ENCODE peak calls at places on chromosomes 2 and 18, in seven cellular contexts. S is heart left ventricle, D is OCI-LY7, H is body of pancreas, Y is skeletal muscle cell, N is T-helper 9 cell, U is left cardiac atrium. C is an unnamed sample.

GRCh38 chr2:147713349-147713748 is 131.5 kb upstream of the ACVR2A start:
- DNase-seq in N (no peak), Y (no peak), U (no peak), D (no peak), H (no peak), S (no peak), C (no peak)

GRCh38 chr2:224086226-224086911 is 47.3 kb upstream of the SERPINE2 start:
- DNase-seq in N (no peak), U (peak), S (no peak), D (no peak), Y (peak), H (peak), C (no peak)

GRCh38 chr2:112483821-112484220 is 1.9 kb downstream of the TTL start:
- DNase-seq in N (no peak), Y (no peak), S (no peak), U (no peak), D (no peak), H (no peak), C (no peak)

GRCh38 chr2:102141915-102142828 is at the start of gene IL1R1:
- DNase-seq in D (no peak), H (peak), Y (peak), N (no peak), U (peak), S (peak), C (no peak)

GRCh38 chr18:4524096-4524495 is 69.0 kb upstream of the DLGAP1 start:
- DNase-seq in N (no peak), H (no peak), U (no peak), Y (no peak), D (no peak), S (no peak), C (no peak)

GRCh38 chr2:210922419-210922818 is 366.0 kb downstream of the CPS1 start:
- DNase-seq in H (no peak), S (no peak), U (no peak), Y (no peak), D (no peak), N (no peak), C (no peak)

GRCh38 chr2:188523901-188524300 is 232.2 kb downstream of the GULP1 start:
- DNase-seq in U (no peak), H (no peak), Y (no peak), N (no peak), D (no peak), S (no peak), C (no peak)

GRCh38 chr2:128234613-128235012 is 84.1 kb downstream of the HS6ST1 start:
- DNase-seq in S (no peak), Y (no peak), N (no peak), U (no peak), D (no peak), H (no peak), C (no peak)

GRCh38 chr2:110101280-110101844 is 14.3 kb downstream of the MALL start:
- DNase-seq in D (no peak), N (no peak), U (peak), H (peak), Y (peak), S (peak), C (peak)

GRCh38 chr2:128260239-128261138 is 58.2 kb downstream of the HS6ST1 start:
- DNase-seq in U (peak), N (no peak), H (peak), Y (peak), D (no peak), S (no peak), C (peak)

GRCh38 chr2:192025607-192026006 is 169.1 kb downstream of the TMEFF2 start:
- DNase-seq in N (no peak), Y (no peak), H (no peak), U (no peak), S (no peak), D (no peak), C (no peak)

GRCh38 chr2:19336781-19337180 is 21.6 kb downstream of the OSR1 start:
- DNase-seq in S (no peak), Y (no peak), U (peak), D (no peak), H (no peak), N (no peak), C (no peak)

GRCh38 chr2:179454443-179455218 is 190.0 kb upstream of the SESTD1 start:
- DNase-seq in N (no peak), D (no peak), H (no peak), Y (peak), U (no peak), S (no peak), C (peak)

GRCh38 chr18:7000484-7001096 is 117.0 kb downstream of the LAMA1 start:
- DNase-seq in U (no peak), H (peak), Y (no peak), N (no peak), D (peak), S (no peak), C (no peak)

GRCh38 chr2:70192516-70192915 is 1.7 kb upstream of the C2orf42 start:
- DNase-seq in U (no peak), Y (no peak), D (no peak), S (no peak), N (no peak), H (no peak), C (no peak)

GRCh38 chr2:236887519-236887918 is 198.2 kb upstream of the COPS8 start:
- DNase-seq in Y (no peak), N (no peak), S (no peak), U (peak), D (no peak), H (no peak), C (no peak)

GRCh38 chr2:37472959-37473358 is 128.5 kb downstream of the QPCT start:
- DNase-seq in U (peak), S (no peak), H (no peak), D (no peak), Y (no peak), N (no peak), C (peak)

GRCh38 chr2:216615298-216616082 is 17.7 kb upstream of the IGFBP2 start:
- DNase-seq in N (no peak), U (no peak), Y (no peak), H (no peak), D (no peak), S (no peak), C (no peak)

GRCh38 chr2:96095116-96095636 is 21.2 kb downstream of the ADRA2B start:
- DNase-seq in D (no peak), H (no peak), Y (no peak), U (no peak), N (no peak), S (no peak), C (no peak)

GRCh38 chr2:184039493-184039892 is 558.8 kb upstream of the ZNF804A start:
- DNase-seq in D (no peak), Y (no peak), N (no peak), H (no peak), U (no peak), S (no peak), C (no peak)

GRCh38 chr18:13564579-13564978 is 161.8 kb downstream of the FAM210A start:
- DNase-seq in N (no peak), Y (no peak), H (no peak), S (peak), D (no peak), U (peak), C (no peak)

GRCh38 chr2:113138428-113139322 is 11.3 kb downstream of the IL1RN start:
- DNase-seq in Y (no peak), U (no peak), N (peak), H (peak), S (no peak), D (peak), C (no peak)

GRCh38 chr2:69164379-69164778 is 151.4 kb downstream of the ANTXR1 start:
- DNase-seq in D (no peak), N (no peak), H (no peak), Y (no peak), U (no peak), S (no peak), C (no peak)

GRCh38 chr2:11075221-11075620 is 80.0 kb upstream of the SLC66A3 start:
- DNase-seq in N (no peak), U (no peak), Y (no peak), H (no peak), D (no peak), S (no peak), C (no peak)

GRCh38 chr2:47225061-47225783 is 70.1 kb upstream of the STPG4 start:
- DNase-seq in H (peak), N (no peak), Y (peak), D (no peak), S (peak), U (peak), C (peak)

GRCh38 chr2:105114551-105114950 is 76.7 kb downstream of the MRPS9 start:
- DNase-seq in H (no peak), N (no peak), Y (peak), U (no peak), D (peak), S (no peak), C (no peak)

GRCh38 chr18:7452331-7452730 is 114.8 kb upstream of the PTPRM start:
- DNase-seq in U (peak), N (no peak), H (peak), Y (no peak), S (no peak), D (peak), C (no peak)

GRCh38 chr2:98118161-98118560 is 31.2 kb downstream of the VWA3B start:
- DNase-seq in Y (peak), S (no peak), U (no peak), N (no peak), D (no peak), H (no peak), C (no peak)

GRCh38 chr2:180873219-180873618 is 107.2 kb upstream of the UBE2E3 start:
- DNase-seq in S (peak), U (no peak), N (no peak), Y (no peak), D (no peak), H (no peak), C (no peak)

GRCh38 chr18:55557211-55557610 is 30.8 kb downstream of the TCF4 start:
- DNase-seq in H (no peak), Y (no peak), U (no peak), D (no peak), S (no peak), N (no peak), C (no peak)

GRCh38 chr2:112957511-112957910 is 20.3 kb upstream of the IL36G start:
- DNase-seq in D (no peak), H (no peak), N (no peak), U (no peak), Y (no peak), S (no peak), C (no peak)

GRCh38 chr2:65818873-65819451 is 386.6 kb upstream of the SPRED2 start:
- DNase-seq in N (no peak), U (no peak), S (no peak), Y (no peak), D (no peak), H (no peak), C (no peak)

GRCh38 chr2:20580690-20581437 is 70.0 kb downstream of the HS1BP3 start:
- DNase-seq in D (no peak), U (peak), H (no peak), S (peak), N (no peak), Y (no peak), C (no peak)

GRCh38 chr2:240224676-240225075 is 84.2 kb upstream of the OTOS start:
- DNase-seq in U (no peak), S (no peak), Y (no peak), D (no peak), H (no peak), N (no peak), C (no peak)

GRCh38 chr18:36809590-36810381 is 19.0 kb downstream of the TPGS2 start:
- DNase-seq in H (peak), U (no peak), Y (no peak), S (no peak), N (no peak), D (peak), C (no peak)

GRCh38 chr2:3309496-3310355 is 67.9 kb downstream of the EIPR1 start:
- DNase-seq in D (no peak), S (peak), N (no peak), H (no peak), Y (no peak), U (no peak), C (no peak)

GRCh38 chr18:26421503-26421902 is 126.8 kb downstream of the KCTD1 start:
- DNase-seq in U (no peak), Y (no peak), S (no peak), N (no peak), D (no peak), H (no peak), C (no peak)

C was measured in brain pericyte.